ENCODE peak calls at places on chromosomes 13 and 19, in seven cellular contexts. B, T, E, G, S, Z and U are unnamed samples.

GRCh38 chr13:29918845-29919244 is 68.4 kb upstream of the UBL3 start:
- DNase-seq in B (no peak), T (no peak), E (no peak), G (no peak), S (no peak), Z (no peak), U (no peak)

GRCh38 chr13:47215741-47216140 is 318.9 kb upstream of the HTR2A start:
- DNase-seq in B (no peak), T (no peak), E (peak; percentile 69), G (no peak), S (no peak), Z (peak; percentile 38), U (no peak)

GRCh38 chr13:64704121-64704520 is 2526.0 kb downstream of the PCDH9 start:
- DNase-seq in B (no peak), T (no peak), E (no peak), G (no peak), S (peak; percentile 54), Z (no peak), U (no peak)

GRCh38 chr19:17109962-17110598 is 34.5 kb downstream of the MYO9B start:
- DNase-seq in B (peak; percentile 76), T (no peak), E (no peak), G (peak; percentile 57), S (no peak), Z (no peak), U (no peak)

GRCh38 chr19:48630289-48631036 is 6.7 kb downstream of the DBP start:
- DNase-seq in B (no peak), T (no peak), E (peak; percentile 64), G (no peak), S (peak; percentile 46), Z (no peak), U (peak; percentile 61)

GRCh38 chr19:54389556-54389955 is 24.8 kb upstream of the LAIR1 start:
- DNase-seq in B (no peak), T (no peak), E (no peak), G (no peak), S (no peak), Z (no peak), U (no peak)

GRCh38 chr13:45807520-45808099 is 43.9 kb downstream of the SIAH3 start:
- DNase-seq in B (no peak), T (peak; percentile 12), E (peak; percentile 82), G (no peak), S (peak; percentile 63), Z (peak; percentile 67), U (peak; percentile 55)

GRCh38 chr13:97127842-97128241 is 94.3 kb upstream of the MBNL2 start:
- DNase-seq in B (no peak), T (no peak), E (no peak), G (no peak), S (peak; percentile 81), Z (no peak), U (no peak)

GRCh38 chr13:77358001-77358400 is 31.1 kb upstream of the MYCBP2 start:
- DNase-seq in B (no peak), T (no peak), E (no peak), G (no peak), S (no peak), Z (no peak), U (no peak)

GRCh38 chr13:64278493-64278892 is 2862.8 kb upstream of the PCDH20 start:
- DNase-seq in B (no peak), T (no peak), E (no peak), G (no peak), S (no peak), Z (peak; percentile 46), U (no peak)

GRCh38 chr13:77919351-77920294 is 992 bp upstream of the EDNRB start:
- DNase-seq in B (no peak), T (no peak), E (no peak), G (no peak), S (no peak), Z (no peak), U (peak; percentile 43)

GRCh38 chr19:52653161-52653560 is 15.0 kb upstream of the ZNF83 start:
- DNase-seq in B (no peak), T (no peak), E (no peak), G (no peak), S (no peak), Z (no peak), U (no peak)

GRCh38 chr19:54325194-54325621 is 12.2 kb upstream of the LILRA5 start:
- DNase-seq in B (no peak), T (peak; percentile 64), E (peak; percentile 38), G (peak; percentile 65), S (no peak), Z (peak; percentile 30), U (peak; percentile 53)

GRCh38 chr13:48151766-48152165 is 56.9 kb upstream of the MED4 start:
- DNase-seq in B (no peak), T (no peak), E (peak; percentile 25), G (no peak), S (no peak), Z (peak; percentile 46), U (no peak)

GRCh38 chr13:34207334-34207733 is 389.4 kb downstream of the RFC3 start:
- DNase-seq in B (no peak), T (no peak), E (no peak), G (no peak), S (peak; percentile 49), Z (peak; percentile 5), U (no peak)

GRCh38 chr13:55432814-55433213 is 1707.9 kb upstream of the PRR20A start:
- DNase-seq in B (no peak), T (no peak), E (no peak), G (no peak), S (no peak), Z (peak; percentile 1), U (no peak)

GRCh38 chr19:27966390-27966816 is 1246.5 kb downstream of the UQCRFS1 start:
- DNase-seq in B (no peak), T (peak; percentile 1), E (peak; percentile 13), G (no peak), S (no peak), Z (peak; percentile 34), U (no peak)

GRCh38 chr19:42067315-42067888 is 2.6 kb downstream of the GRIK5 start:
- DNase-seq in B (no peak), T (no peak), E (no peak), G (no peak), S (no peak), Z (no peak), U (no peak)

GRCh38 chr19:32022946-32023832 is 322.2 kb upstream of the ZNF507 start:
- DNase-seq in B (no peak), T (no peak), E (no peak), G (no peak), S (no peak), Z (no peak), U (peak; percentile 12)

GRCh38 chr13:42063105-42063504 is 14.7 kb downstream of the DGKH start:
- DNase-seq in B (no peak), T (no peak), E (peak; percentile 8), G (no peak), S (no peak), Z (no peak), U (no peak)

GRCh38 chr13:72726721-72727416 is 560 bp downstream of the MZT1 start:
- DNase-seq in B (peak; percentile 22), T (peak; percentile 0), E (peak; percentile 41), G (peak; percentile 49), S (peak; percentile 58), Z (peak; percentile 49), U (peak; percentile 32)

GRCh38 chr19:610801-611505 is 21.3 kb downstream of the HCN2 start:
- DNase-seq in B (peak; percentile 74), T (peak; percentile 50), E (peak; percentile 94), G (peak; percentile 82), S (no peak), Z (no peak), U (no peak)

GRCh38 chr13:80558074-80558473 is 217.1 kb upstream of the SPRY2 start:
- DNase-seq in B (no peak), T (no peak), E (no peak), G (no peak), S (no peak), Z (peak; percentile 30), U (no peak)

GRCh38 chr19:44737238-44738160 is 11.0 kb upstream of the BCL3 start:
- DNase-seq in B (no peak), T (no peak), E (no peak), G (no peak), S (no peak), Z (no peak), U (no peak)

GRCh38 chr19:1261863-1262686 is 7.1 kb upstream of the CIRBP start:
- DNase-seq in B (no peak), T (peak; percentile 44), E (peak; percentile 77), G (no peak), S (peak; percentile 89), Z (peak; percentile 69), U (no peak)